ENCODE peak calls at places on chromosomes 11 and 22, in four cellular contexts. One of them, this sample, is unnamed.

GRCh38 chr22:36156515-36157419 is 3.8 kb downstream of the APOL3 start:
- DNase-seq in heart right ventricle: peak; percentile 94
- DNase-seq in HCT116: no peak
- DNase-seq in neural progenitor cell: peak; percentile 29
- DNase-seq in this sample: peak; percentile 76

GRCh38 chr11:2752204-2752772 is 52.5 kb upstream of the KCNQ1OT1 start:
- DNase-seq in heart right ventricle: no peak
- DNase-seq in HCT116: no peak
- DNase-seq in neural progenitor cell: no peak
- DNase-seq in this sample: peak; percentile 3

GRCh38 chr11:117303101-117303500 is 12.0 kb downstream of the BACE1-AS start:
- DNase-seq in heart right ventricle: no peak
- DNase-seq in HCT116: no peak
- DNase-seq in neural progenitor cell: no peak
- DNase-seq in this sample: no peak

GRCh38 chr11:86688398-86689179 is 16.2 kb upstream of the ME3 start:
- DNase-seq in heart right ventricle: no peak
- DNase-seq in HCT116: no peak
- DNase-seq in neural progenitor cell: no peak
- DNase-seq in this sample: no peak

GRCh38 chr22:42928969-42929837 is 72.1 kb upstream of the ARFGAP3 start:
- DNase-seq in heart right ventricle: no peak
- DNase-seq in HCT116: no peak
- DNase-seq in neural progenitor cell: no peak
- DNase-seq in this sample: no peak

GRCh38 chr11:45577755-45578154 is 87.7 kb downstream of the CHST1 start:
- DNase-seq in heart right ventricle: no peak
- DNase-seq in HCT116: no peak
- DNase-seq in neural progenitor cell: peak; percentile 37
- DNase-seq in this sample: no peak

GRCh38 chr11:809287-810039 is at the start of gene RPLP2:
- DNase-seq in heart right ventricle: peak; percentile 98
- DNase-seq in HCT116: peak; percentile 93
- DNase-seq in neural progenitor cell: peak; percentile 99
- DNase-seq in this sample: peak; percentile 98

GRCh38 chr11:42234381-42235035 is 775.1 kb upstream of the LRRC4C start:
- DNase-seq in heart right ventricle: no peak
- DNase-seq in HCT116: no peak
- DNase-seq in neural progenitor cell: no peak
- DNase-seq in this sample: no peak

GRCh38 chr22:30837531-30837930 is 131.0 kb downstream of the MORC2 start:
- DNase-seq in heart right ventricle: no peak
- DNase-seq in HCT116: no peak
- DNase-seq in neural progenitor cell: no peak
- DNase-seq in this sample: no peak

GRCh38 chr11:12287374-12288211 is 89.8 kb upstream of the PARVA start:
- DNase-seq in heart right ventricle: peak; percentile 61
- DNase-seq in HCT116: peak; percentile 78
- DNase-seq in neural progenitor cell: peak; percentile 82
- DNase-seq in this sample: peak; percentile 48

GRCh38 chr11:81673001-81673400 is 1060.7 kb downstream of the FAM181B start:
- DNase-seq in heart right ventricle: no peak
- DNase-seq in HCT116: no peak
- DNase-seq in neural progenitor cell: no peak
- DNase-seq in this sample: no peak

GRCh38 chr11:11821899-11822298 is 19.9 kb upstream of the USP47 start:
- DNase-seq in heart right ventricle: no peak
- DNase-seq in HCT116: no peak
- DNase-seq in neural progenitor cell: no peak
- DNase-seq in this sample: no peak

GRCh38 chr11:12161603-12162350 is 51.4 kb downstream of the MICAL2 start:
- DNase-seq in heart right ventricle: no peak
- DNase-seq in HCT116: no peak
- DNase-seq in neural progenitor cell: no peak
- DNase-seq in this sample: no peak

GRCh38 chr11:45097721-45098493 is 48.5 kb upstream of the PRDM11 start:
- DNase-seq in heart right ventricle: peak; percentile 76
- DNase-seq in HCT116: no peak
- DNase-seq in neural progenitor cell: peak; percentile 93
- DNase-seq in this sample: peak; percentile 47

GRCh38 chr11:55503449-55503848 is 50.8 kb upstream of the OR4C15 start:
- DNase-seq in heart right ventricle: no peak
- DNase-seq in HCT116: no peak
- DNase-seq in neural progenitor cell: no peak
- DNase-seq in this sample: no peak

GRCh38 chr22:42368379-42369249 is 63.6 kb downstream of the NFAM1 start:
- DNase-seq in heart right ventricle: no peak
- DNase-seq in HCT116: no peak
- DNase-seq in neural progenitor cell: peak; percentile 76
- DNase-seq in this sample: peak; percentile 34

GRCh38 chr11:44709966-44710365 is 16.8 kb upstream of the TSPAN18 start:
- DNase-seq in heart right ventricle: no peak
- DNase-seq in HCT116: no peak
- DNase-seq in neural progenitor cell: no peak
- DNase-seq in this sample: no peak

GRCh38 chr11:16001899-16002426 is 354.4 kb downstream of the SOX6 start:
- DNase-seq in heart right ventricle: no peak
- DNase-seq in HCT116: peak; percentile 10
- DNase-seq in neural progenitor cell: peak; percentile 62
- DNase-seq in this sample: peak; percentile 13

GRCh38 chr11:83759148-83759547 is 473.0 kb upstream of the CCDC90B start:
- DNase-seq in heart right ventricle: no peak
- DNase-seq in HCT116: no peak
- DNase-seq in neural progenitor cell: no peak
- DNase-seq in this sample: no peak

GRCh38 chr11:114964676-114965214 is 286.4 kb downstream of the NXPE2 start:
- DNase-seq in heart right ventricle: no peak
- DNase-seq in HCT116: no peak
- DNase-seq in neural progenitor cell: no peak
- DNase-seq in this sample: no peak

GRCh38 chr22:31248138-31248745 is 36.1 kb downstream of the LIMK2 start:
- DNase-seq in heart right ventricle: peak; percentile 81
- DNase-seq in HCT116: no peak
- DNase-seq in neural progenitor cell: peak; percentile 92
- DNase-seq in this sample: peak; percentile 52

GRCh38 chr11:132734217-132734616 is 798.1 kb downstream of the OPCML start:
- DNase-seq in heart right ventricle: no peak
- DNase-seq in HCT116: no peak
- DNase-seq in neural progenitor cell: no peak
- DNase-seq in this sample: no peak

GRCh38 chr11:56473252-56473651 is at the start of gene OR5M3:
- DNase-seq in heart right ventricle: no peak
- DNase-seq in HCT116: no peak
- DNase-seq in neural progenitor cell: no peak
- DNase-seq in this sample: no peak

GRCh38 chr11:60995798-60996197 is 24.3 kb downstream of the CD6 start:
- DNase-seq in heart right ventricle: peak; percentile 38
- DNase-seq in HCT116: no peak
- DNase-seq in neural progenitor cell: no peak
- DNase-seq in this sample: no peak

GRCh38 chr11:126164781-126165180 is 46.7 kb downstream of the RPUSD4 start:
- DNase-seq in heart right ventricle: no peak
- DNase-seq in HCT116: no peak
- DNase-seq in neural progenitor cell: no peak
- DNase-seq in this sample: no peak

GRCh38 chr22:50688448-50688847 is 15.8 kb downstream of the SHANK3 start:
- DNase-seq in heart right ventricle: no peak
- DNase-seq in HCT116: no peak
- DNase-seq in neural progenitor cell: no peak
- DNase-seq in this sample: no peak

GRCh38 chr11:67288198-67288451 is 978 bp upstream of the ANKRD13D start:
- DNase-seq in heart right ventricle: no peak
- DNase-seq in HCT116: no peak
- DNase-seq in neural progenitor cell: no peak
- DNase-seq in this sample: no peak
- H3K4me1 ChIP-seq in heart right ventricle: peaks cover 52% of the 10 kb centered on the region
- H3K4me1 ChIP-seq in HCT116: peaks cover 13% of the 10 kb centered on the region
- H3K4me1 ChIP-seq in neural progenitor cell: peaks cover 11% of the 10 kb centered on the region
- H3K4me1 ChIP-seq in this sample: peaks cover 35% of the 10 kb centered on the region

DNA sequence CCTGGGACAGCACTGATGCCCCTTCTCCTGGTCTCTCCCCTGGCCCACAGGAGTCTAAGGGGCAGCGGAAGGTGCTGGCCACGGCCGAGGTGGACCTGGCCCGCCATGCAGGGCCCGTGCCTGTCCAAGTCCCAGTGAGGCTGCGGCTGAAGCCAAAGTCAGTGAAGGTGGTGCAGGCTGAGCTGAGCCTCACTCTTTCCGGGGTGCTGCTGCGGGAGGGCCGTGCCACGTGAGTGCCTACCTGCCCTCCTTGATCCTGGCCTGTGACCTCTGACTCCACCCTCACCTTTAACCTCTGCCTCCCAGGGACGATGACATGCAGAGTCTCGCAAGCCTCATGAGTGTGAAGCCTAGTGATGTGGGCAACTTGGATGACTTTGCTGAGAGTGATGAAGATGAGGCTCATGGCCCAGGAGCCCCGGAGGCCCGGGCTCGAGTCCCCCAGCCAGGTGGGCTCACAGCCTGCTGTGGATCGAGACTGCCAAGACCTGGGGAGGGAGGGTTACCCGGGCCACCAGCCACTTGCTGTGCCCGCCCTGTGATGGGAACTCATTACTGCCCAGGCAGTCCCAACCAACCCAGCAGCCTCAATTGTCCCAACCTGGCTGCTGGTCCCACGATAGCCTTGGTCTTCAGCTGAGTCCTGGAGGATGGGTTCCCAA is 4.3 kb downstream of the EHBP1L1 start:
- DNase-seq in heart right ventricle: no peak
- DNase-seq in HCT116: no peak
- DNase-seq in neural progenitor cell: no peak
- DNase-seq in this sample: no peak
- H3K4me1 ChIP-seq in heart right ventricle: peaks cover 33% of the 10 kb centered on the region
- H3K4me1 ChIP-seq in HCT116: peaks cover 22% of the 10 kb centered on the region
- H3K4me1 ChIP-seq in neural progenitor cell: peaks cover 4% of the 10 kb centered on the region
- H3K4me1 ChIP-seq in this sample: peaks cover 35% of the 10 kb centered on the region

GRCh38 chr22:19118601-19118880 is 3.7 kb downstream of the DGCR2 start:
- DNase-seq in heart right ventricle: no peak
- DNase-seq in HCT116: no peak
- DNase-seq in neural progenitor cell: no peak
- DNase-seq in this sample: no peak

GRCh38 chr22:19113429-19113828 is 8.8 kb downstream of the DGCR2 start:
- DNase-seq in heart right ventricle: no peak
- DNase-seq in HCT116: no peak
- DNase-seq in neural progenitor cell: no peak
- DNase-seq in this sample: no peak

GRCh38 chr22:19117111-19117512 is 5.1 kb downstream of the DGCR2 start:
- DNase-seq in heart right ventricle: no peak
- DNase-seq in HCT116: no peak
- DNase-seq in neural progenitor cell: no peak
- DNase-seq in this sample: peak; percentile 52

GRCh38 chr22:19114984-19115552 is 7.1 kb downstream of the DGCR2 start:
- DNase-seq in heart right ventricle: no peak
- DNase-seq in HCT116: no peak
- DNase-seq in neural progenitor cell: no peak
- DNase-seq in this sample: no peak

DNA sequence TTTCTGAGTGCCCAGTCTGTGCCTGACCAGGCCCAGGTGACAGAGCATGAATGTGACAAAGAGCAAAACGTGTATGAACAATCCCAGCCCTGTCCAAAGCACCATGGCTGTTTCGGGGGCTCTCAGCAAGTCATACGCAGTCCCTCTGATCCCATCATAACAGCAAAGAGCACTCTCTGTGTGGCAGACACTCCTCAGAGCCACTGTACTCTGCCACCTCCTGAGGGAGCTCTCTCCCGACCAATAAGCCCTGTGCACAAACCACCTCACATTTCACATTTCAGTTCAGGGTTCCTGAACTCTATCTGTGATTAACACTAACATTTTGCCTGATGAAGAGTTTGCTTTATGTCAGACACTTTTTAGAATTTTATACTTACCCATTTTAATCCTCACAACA is 6.6 kb downstream of the DGCR2 start:
- DNase-seq in heart right ventricle: no peak
- DNase-seq in HCT116: no peak
- DNase-seq in neural progenitor cell: no peak
- DNase-seq in this sample: no peak
- H3K4me1 ChIP-seq in heart right ventricle: peaks cover 71% of the 10 kb centered on the region
- H3K4me1 ChIP-seq in HCT116: peaks cover 4% of the 10 kb centered on the region
- H3K4me1 ChIP-seq in neural progenitor cell: peaks cover 13% of the 10 kb centered on the region
- H3K4me1 ChIP-seq in this sample: peaks cover 34% of the 10 kb centered on the region

DNA sequence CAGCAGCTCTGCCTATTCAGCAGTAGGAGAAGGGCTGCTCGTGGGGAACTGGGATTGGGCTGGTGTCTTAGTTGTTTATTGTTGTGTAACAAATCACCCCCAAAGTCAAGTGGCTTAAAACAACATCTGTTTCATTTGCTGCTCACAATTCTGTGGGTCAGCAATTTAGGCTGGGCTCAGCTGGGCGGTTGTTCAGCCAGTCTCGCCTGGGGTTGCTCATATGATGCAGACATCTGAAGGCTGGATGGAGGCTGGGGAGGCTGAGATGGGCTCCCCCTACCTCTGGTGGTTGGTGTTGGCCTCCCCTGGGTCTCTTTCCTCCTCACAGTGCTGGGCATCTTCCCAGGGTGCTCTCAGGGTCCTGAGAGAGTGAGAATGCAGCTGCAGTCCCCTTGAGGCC is 43.3 kb upstream of the PARVG start:
- DNase-seq in heart right ventricle: no peak
- DNase-seq in HCT116: no peak
- DNase-seq in neural progenitor cell: no peak
- DNase-seq in this sample: no peak
- H3K4me1 ChIP-seq in heart right ventricle: peaks cover 15% of the 10 kb centered on the region
- H3K4me1 ChIP-seq in HCT116: no peaks in the 10 kb centered on the region
- H3K4me1 ChIP-seq in neural progenitor cell: peaks cover 6% of the 10 kb centered on the region
- H3K4me1 ChIP-seq in this sample: no peaks in the 10 kb centered on the region

DNA sequence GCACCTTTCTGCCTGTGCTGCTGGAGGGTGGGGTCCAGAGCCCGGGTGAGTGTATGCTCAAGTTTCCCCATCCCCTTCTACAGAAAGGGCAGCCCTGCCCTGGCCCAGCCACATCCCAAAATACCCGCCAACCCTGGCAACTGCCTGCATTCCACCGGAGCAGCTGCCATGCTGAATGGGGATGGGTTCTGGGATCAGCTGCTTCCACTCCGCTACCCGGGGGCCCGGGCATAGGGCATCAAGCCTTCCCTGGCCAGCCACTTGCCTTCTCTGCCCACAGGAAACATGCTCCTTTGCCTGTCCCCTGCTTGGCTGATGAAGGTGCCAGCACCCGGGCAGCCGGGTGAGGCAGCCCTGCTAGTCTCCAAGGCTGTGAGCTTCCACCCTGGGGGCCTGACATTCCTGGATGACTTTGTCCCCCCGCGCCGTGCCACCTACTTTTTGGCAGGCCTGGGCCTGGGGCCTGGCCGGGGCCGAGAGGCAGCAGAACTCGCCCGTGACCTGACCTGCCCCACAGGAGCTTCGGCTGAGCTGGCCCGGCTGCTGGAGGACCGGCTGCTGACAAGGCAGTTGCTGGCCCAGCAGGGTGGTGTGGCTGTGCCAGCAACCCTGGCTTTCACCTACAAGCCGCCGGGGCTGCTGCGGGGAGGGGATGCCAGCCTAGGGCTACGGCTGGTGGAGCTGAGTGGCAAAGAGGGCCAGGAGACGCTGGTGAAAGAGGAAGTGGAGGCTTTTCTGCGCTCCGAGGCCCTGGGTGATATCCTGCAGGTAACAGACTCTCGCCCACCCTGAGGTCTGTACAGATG is 3.2 kb downstream of the CARNS1 start:
- DNase-seq in heart right ventricle: peak; percentile 59
- DNase-seq in HCT116: no peak
- DNase-seq in neural progenitor cell: no peak
- DNase-seq in this sample: no peak
- H3K4me1 ChIP-seq in heart right ventricle: peaks cover 60% of the 10 kb centered on the region
- H3K4me1 ChIP-seq in HCT116: peaks cover 23% of the 10 kb centered on the region
- H3K4me1 ChIP-seq in neural progenitor cell: peaks cover 9% of the 10 kb centered on the region
- H3K4me1 ChIP-seq in this sample: peaks cover 13% of the 10 kb centered on the region

This sample was measured in transverse colon.